ENCODE peak calls at places on chromosomes 11 and 22, in five cellular contexts. G is iPS DF 6.9, O is DND-41, Q is HFF-Myc, M is RWPE2. W is an unnamed sample.

GRCh38 chr11:133227674-133228111 is 304.6 kb downstream of the OPCML start:
- DNase-seq in G (no peak), O (no peak), Q (no peak), M (no peak), W (no peak)

GRCh38 chr11:60981515-60981914 is 10.0 kb downstream of the CD6 start:
- DNase-seq in G (no peak), O (no peak), Q (no peak), M (no peak), W (no peak)

GRCh38 chr22:43038325-43038724 is 23.4 kb upstream of the PACSIN2 start:
- DNase-seq in G (no peak), O (no peak), Q (no peak), M (no peak), W (no peak)

GRCh38 chr11:38345286-38345685 is 1747.2 kb upstream of the RAG2 start:
- DNase-seq in G (no peak), O (no peak), Q (no peak), M (no peak), W (no peak)

GRCh38 chr11:82003671-82004148 is 730.0 kb downstream of the FAM181B start:
- DNase-seq in G (no peak), O (no peak), Q (no peak), M (no peak), W (no peak)

GRCh38 chr11:128507936-128508335 is 79.4 kb downstream of the ETS1 start:
- DNase-seq in G (no peak), O (no peak), Q (no peak), M (no peak), W (no peak)

GRCh38 chr11:1460994-1461805 is 25.4 kb downstream of the MOB2 start:
- DNase-seq in G (no peak), O (no peak), Q (no peak), M (no peak), W (no peak)

GRCh38 chr11:92828576-92828975 is 140.9 kb upstream of the MTNR1B start:
- DNase-seq in G (no peak), O (no peak), Q (no peak), M (no peak), W (no peak)

GRCh38 chr11:64445651-64446050 is 86.7 kb downstream of the RPS6KA4 start:
- DNase-seq in G (no peak), O (no peak), Q (no peak), M (no peak), W (no peak)

GRCh38 chr11:85464283-85464682 is 162.9 kb downstream of the DLG2 start:
- DNase-seq in G (peak), O (no peak), Q (no peak), M (no peak), W (no peak)

GRCh38 chr11:33695051-33695566 is 5.5 kb downstream of the C11orf91 start:
- DNase-seq in G (no peak), O (no peak), Q (no peak), M (no peak), W (no peak)

GRCh38 chr22:24827305-24827704 is 21.3 kb downstream of the SGSM1 start:
- DNase-seq in G (no peak), O (no peak), Q (no peak), M (no peak), W (no peak)

GRCh38 chr22:30290679-30291333 is 1.5 kb upstream of the CASTOR1 start:
- DNase-seq in G (no peak), O (peak), Q (no peak), M (no peak), W (peak)

GRCh38 chr11:1889941-1890855 is 1.5 kb downstream of the PRR33 start:
- DNase-seq in G (no peak), O (no peak), Q (no peak), M (peak), W (peak)

GRCh38 chr22:28142361-28142801 is 223.3 kb upstream of the PITPNB start:
- DNase-seq in G (no peak), O (no peak), Q (peak), M (no peak), W (no peak)

DNA sequence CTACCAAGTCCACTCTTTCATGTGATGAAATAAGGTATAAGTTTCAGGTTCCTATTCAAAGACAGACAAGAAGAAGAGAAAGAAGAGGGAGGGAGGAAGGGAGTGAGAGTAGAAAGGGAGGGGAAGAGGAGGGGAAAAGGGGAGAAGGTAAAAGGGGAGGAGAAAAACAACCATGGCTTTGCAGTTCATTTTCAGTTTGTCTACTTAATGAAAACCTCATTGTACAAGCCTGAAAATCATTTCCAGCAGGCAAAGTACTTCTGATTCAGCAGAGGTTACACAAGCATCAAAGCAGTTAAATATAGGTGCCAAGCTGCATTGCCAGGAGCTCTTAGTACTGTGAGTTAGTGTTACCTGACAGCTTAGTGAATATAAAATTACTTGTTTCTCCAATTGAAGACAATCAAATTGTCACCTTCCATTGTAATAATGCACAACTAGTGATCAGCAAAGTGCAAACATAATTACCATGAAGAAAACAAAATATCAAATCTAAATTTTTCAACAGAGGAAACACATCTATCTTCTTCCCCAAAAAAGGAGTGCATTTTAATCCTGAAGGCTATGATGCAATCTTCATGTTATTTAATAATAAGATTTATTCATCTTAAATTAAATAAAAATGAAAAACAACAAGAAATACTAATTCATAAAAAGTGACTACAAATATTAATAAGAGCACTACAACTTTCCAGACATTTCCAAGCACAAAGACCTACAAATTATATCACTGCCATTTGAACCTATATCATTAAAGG is 8.2 kb downstream of the SOX6 start:
- DNase-seq in G (no peak), O (no peak), Q (no peak), M (no peak), W (no peak)
- H3K4me3 ChIP-seq in G (no peak), O (no peak), Q (no peak), M (no peak), W (no peak)

GRCh38 chr11:46391578-46392420 is at the start of gene CHRM4:
- DNase-seq in G (no peak), O (no peak), Q (no peak), M (no peak), W (no peak)
- H3K4me3 ChIP-seq in G (peak), O (no peak), Q (peak), M (peak), W (peak)

DNA sequence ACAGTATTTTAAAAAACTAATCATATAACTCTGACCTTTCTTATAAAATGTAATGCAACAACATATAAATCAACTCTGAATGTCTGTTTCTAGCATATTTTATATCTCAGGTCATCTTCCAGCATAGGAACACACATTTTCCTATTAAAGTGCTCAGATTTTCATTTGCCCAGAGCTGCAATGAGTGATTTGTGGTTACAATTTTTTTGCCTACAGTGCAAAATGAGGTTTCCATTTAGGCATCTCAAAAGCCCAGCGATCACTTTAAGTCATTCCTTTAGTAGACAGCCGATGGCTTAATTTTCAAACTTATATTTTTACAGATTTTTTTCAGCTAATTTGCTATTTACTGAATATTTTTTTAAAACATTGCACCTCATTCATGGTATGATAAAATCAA is 999 bp downstream of the LYVE1 start:
- DNase-seq in G (no peak), O (no peak), Q (no peak), M (no peak), W (no peak)
- H3K4me3 ChIP-seq in G (no peak), O (no peak), Q (no peak), M (no peak), W (no peak)

GRCh38 chr11:70243912-70244652 is 26.4 kb upstream of the PPFIA1 start:
- DNase-seq in G (no peak), O (no peak), Q (no peak), M (no peak), W (no peak)

GRCh38 chr11:70244698-70245097 is 25.8 kb upstream of the PPFIA1 start:
- DNase-seq in G (no peak), O (no peak), Q (no peak), M (no peak), W (no peak)

GRCh38 chr11:70242885-70243284 is 27.6 kb upstream of the PPFIA1 start:
- DNase-seq in G (no peak), O (no peak), Q (no peak), M (no peak), W (no peak)

GRCh38 chr11:70240337-70240736 is 30.2 kb upstream of the PPFIA1 start:
- DNase-seq in G (no peak), O (peak), Q (no peak), M (no peak), W (peak)

DNA sequence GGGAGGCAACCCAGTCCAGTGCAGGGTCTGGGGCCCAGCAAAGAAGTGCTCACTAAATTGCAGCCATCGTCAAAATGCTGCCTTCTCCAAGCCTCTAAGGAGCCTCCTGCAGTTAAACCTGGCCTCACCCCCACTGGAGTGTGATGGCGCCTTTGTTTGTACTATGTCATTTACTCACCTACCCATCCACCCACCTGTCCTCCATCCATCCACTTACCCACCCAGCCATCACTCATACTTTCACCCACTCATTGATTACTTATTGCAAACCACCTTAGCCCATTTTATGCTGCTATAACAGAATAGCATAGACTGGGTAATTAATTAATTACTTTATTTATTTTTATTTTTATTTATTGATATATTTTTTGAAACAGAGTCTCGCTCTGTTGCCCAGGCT is 28.8 kb upstream of the PPFIA1 start:
- DNase-seq in G (no peak), O (no peak), Q (no peak), M (no peak), W (no peak)
- H3K4me3 ChIP-seq in G (no peak), O (no peak), Q (no peak), M (no peak), W (no peak)

GRCh38 chr11:78656327-78656726 is 81.7 kb upstream of the NARS2 start:
- DNase-seq in G (no peak), O (no peak), Q (no peak), M (no peak), W (no peak)

GRCh38 chr11:78656984-78657383 is 82.3 kb upstream of the NARS2 start:
- DNase-seq in G (no peak), O (no peak), Q (no peak), M (no peak), W (no peak)

GRCh38 chr11:78659326-78660319 is 85.0 kb upstream of the NARS2 start:
- DNase-seq in G (no peak), O (no peak), Q (no peak), M (no peak), W (no peak)

GRCh38 chr11:78657441-78657840 is 82.8 kb upstream of the NARS2 start:
- DNase-seq in G (no peak), O (no peak), Q (no peak), M (no peak), W (no peak)

DNA sequence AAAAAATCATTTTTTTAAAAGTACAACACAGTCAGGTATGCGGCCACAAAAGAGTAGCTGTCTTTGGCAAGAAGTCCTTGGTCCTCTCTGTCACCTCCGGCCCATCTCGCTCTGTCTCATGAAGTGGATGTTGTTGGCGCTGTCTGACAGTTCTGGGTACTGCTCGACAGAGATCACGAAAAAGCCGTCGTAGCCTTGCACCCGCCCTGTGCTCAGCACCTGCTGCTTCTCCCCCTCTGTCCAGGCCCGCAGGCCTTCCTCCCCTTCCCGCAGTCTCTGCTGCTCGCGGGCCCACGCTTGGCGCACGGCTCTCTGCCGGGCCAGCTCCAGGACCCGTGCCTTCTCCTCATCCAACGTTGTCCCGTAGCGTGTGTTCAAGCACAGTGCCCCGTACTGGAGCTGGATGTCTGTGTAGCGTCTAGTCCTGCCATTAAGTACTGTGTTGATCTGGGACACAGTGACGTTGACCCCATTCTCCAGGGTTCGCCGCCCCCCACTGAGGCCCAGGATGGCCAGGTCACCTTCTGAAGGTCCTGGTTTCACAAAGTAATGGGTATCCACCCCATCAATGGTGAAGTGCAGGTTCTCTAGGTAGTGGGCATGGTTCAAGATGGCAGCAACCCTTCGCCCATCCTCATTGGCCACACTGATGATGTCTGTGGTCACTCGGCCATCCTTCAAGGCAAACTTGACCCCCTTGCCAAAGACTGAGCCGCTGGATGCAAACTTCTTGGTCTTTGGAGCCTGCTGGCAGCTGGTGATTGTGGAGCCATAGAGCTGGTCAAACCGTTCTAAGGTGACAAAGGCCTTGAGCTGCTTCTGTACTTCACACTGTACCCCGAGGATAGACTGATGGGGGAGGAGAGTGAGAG is 83.5 kb upstream of the NARS2 start:
- DNase-seq in G (no peak), O (no peak), Q (no peak), M (no peak), W (no peak)
- H3K4me3 ChIP-seq in G (no peak), O (no peak), Q (no peak), M (no peak), W (no peak)

DNA sequence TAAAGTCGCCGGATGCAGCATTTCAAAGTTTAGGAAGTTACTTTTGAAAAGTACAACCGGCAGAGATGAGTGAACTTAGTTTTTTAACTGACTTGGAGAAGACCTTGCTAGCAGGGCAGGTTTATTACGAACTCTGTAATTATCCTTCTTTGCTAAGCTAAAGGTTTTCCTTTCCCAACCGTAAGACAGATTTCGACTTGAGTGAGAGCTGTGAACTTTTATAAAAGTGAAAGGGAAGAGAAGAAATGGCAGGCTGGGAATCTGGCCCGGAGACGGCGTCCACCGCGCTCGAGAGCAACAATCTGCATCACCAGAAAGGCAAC is 659 bp upstream of the TEAD1 start:
- DNase-seq in G (no peak), O (no peak), Q (no peak), M (no peak), W (no peak)
- H3K4me3 ChIP-seq in G (peak), O (no peak), Q (peak), M (peak), W (peak)

GRCh38 chr11:11998091-11998781 is 10.2 kb downstream of the DKK3 start:
- DNase-seq in G (no peak), O (no peak), Q (peak), M (no peak), W (no peak)
- H3K4me3 ChIP-seq in G (no peak), O (no peak), Q (no peak), M (no peak), W (no peak)

GRCh38 chr11:20164152-20164551 is 3.9 kb upstream of the DBX1 start:
- DNase-seq in G (no peak), O (no peak), Q (no peak), M (no peak), W (no peak)

GRCh38 chr11:20161923-20162322 is 1.6 kb upstream of the DBX1 start:
- DNase-seq in G (no peak), O (no peak), Q (no peak), M (no peak), W (no peak)

GRCh38 chr11:20162340-20162739 is 2.1 kb upstream of the DBX1 start:
- DNase-seq in G (no peak), O (no peak), Q (no peak), M (no peak), W (no peak)

GRCh38 chr11:20163778-20164133 is 3.5 kb upstream of the DBX1 start:
- DNase-seq in G (no peak), O (no peak), Q (no peak), M (no peak), W (no peak)

DNA sequence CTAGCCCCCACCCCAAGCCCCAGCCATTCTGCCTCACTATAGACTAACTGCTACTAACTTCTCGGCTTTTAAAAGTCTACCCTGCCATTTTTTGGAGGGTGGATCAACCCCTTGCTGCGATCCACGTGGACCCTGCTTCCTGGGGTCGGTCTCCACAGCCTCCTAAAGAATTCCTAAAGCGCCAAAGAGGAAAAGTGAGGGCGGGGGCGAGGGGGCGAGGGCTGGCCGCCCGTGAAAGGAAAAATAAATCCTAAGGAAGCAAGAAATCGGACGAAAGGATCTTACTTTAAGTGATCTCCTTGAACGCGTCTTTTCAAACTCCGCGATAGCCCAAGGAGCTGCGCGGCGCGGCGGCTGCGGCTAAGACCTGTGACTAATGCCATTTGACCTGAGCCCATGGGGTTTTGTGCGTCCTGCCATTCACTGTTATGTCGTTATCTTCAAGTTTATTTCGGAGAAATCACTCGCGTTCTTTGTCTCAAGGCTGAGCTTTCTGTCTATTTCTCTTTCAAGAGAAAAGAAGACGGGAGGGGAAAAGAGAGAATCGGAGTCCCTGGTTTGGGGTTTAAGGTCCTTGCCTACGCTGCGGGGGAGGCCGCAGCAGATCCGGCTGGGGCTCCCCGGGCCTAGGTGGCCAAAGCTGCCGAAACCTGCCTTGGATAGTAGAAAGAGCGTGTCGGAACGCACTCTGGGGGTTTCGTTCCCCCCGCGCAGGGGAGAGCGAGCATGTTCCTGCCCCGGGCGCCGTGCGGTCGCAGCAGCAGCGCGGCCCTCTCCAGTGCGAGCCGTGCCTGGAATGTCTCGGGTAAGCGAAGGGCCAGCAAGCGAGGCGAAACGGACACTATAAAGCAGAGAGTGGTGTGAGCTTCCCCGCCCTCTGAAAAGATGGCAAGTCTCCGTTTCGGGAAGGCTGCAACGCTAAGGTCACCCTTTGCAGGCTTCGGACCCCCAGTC is 2.8 kb upstream of the DBX1 start:
- DNase-seq in G (no peak), O (no peak), Q (no peak), M (no peak), W (no peak)
- H3K4me3 ChIP-seq in G (peak), O (no peak), Q (peak), M (no peak), W (no peak)